ENCODE peak calls at places on chromosome 2, in ten cellular contexts. B, L, V, W, A, O, N, M, R and Q are unnamed samples.

GRCh38 chr2:159513745-159514144 is 102.6 kb downstream of the BAZ2B start:
- DNase-seq in B (no peak), L (no peak), V (no peak), W (no peak), A (no peak), O (no peak), N (no peak), M (no peak), R (no peak), Q (no peak)

GRCh38 chr2:121049921-121050585 is 234.9 kb downstream of the TFCP2L1 start:
- DNase-seq in B (no peak), L (no peak), V (no peak), W (no peak), A (no peak), O (no peak), N (no peak), M (no peak), R (no peak), Q (no peak)

GRCh38 chr2:149087751-149088150 is 49.3 kb downstream of the LYPD6B start:
- DNase-seq in B (no peak), L (peak; percentile 28), V (no peak), W (no peak), A (no peak), O (no peak), N (no peak), M (no peak), R (no peak), Q (no peak)

GRCh38 chr2:10885479-10885863 is 26.3 kb upstream of the KCNF1 start:
- DNase-seq in B (no peak), L (no peak), V (no peak), W (no peak), A (no peak), O (no peak), N (no peak), M (no peak), R (no peak), Q (no peak)

GRCh38 chr2:173588931-173589369 is 234.3 kb downstream of the CDCA7 start:
- DNase-seq in B (no peak), L (no peak), V (no peak), W (no peak), A (no peak), O (peak; percentile 25), N (no peak), M (no peak), R (no peak), Q (no peak)

GRCh38 chr2:102735431-102736130 is 26.2 kb upstream of the TMEM182 start:
- DNase-seq in B (peak; percentile 61), L (peak; percentile 3), V (no peak), W (no peak), A (no peak), O (peak; percentile 11), N (no peak), M (peak; percentile 29), R (no peak), Q (peak; percentile 25)

GRCh38 chr2:207255565-207255964 is 89.8 kb upstream of the KLF7 start:
- DNase-seq in B (no peak), L (no peak), V (no peak), W (no peak), A (no peak), O (no peak), N (no peak), M (peak; percentile 38), R (no peak), Q (peak; percentile 84)

GRCh38 chr2:208440716-208441115 is 34.1 kb downstream of the PTH2R start:
- DNase-seq in B (no peak), L (no peak), V (no peak), W (no peak), A (no peak), O (no peak), N (no peak), M (no peak), R (no peak), Q (no peak)

GRCh38 chr2:24559714-24560113 is 68.7 kb downstream of the NCOA1 start:
- DNase-seq in B (no peak), L (peak; percentile 41), V (no peak), W (no peak), A (no peak), O (peak; percentile 73), N (no peak), M (no peak), R (peak; percentile 9), Q (no peak)